ENCODE peak calls at places on chromosomes 12 and 14, in six cellular contexts. I, T, N, J, X and H are unnamed samples.

GRCh38 chr14:23182372-23183014 is 967 bp downstream of the SLC7A8 start:
- DNase-seq in N (peak), T (peak), J (no peak), X (no peak), I (no peak), H (no peak)

GRCh38 chr14:21299562-21300130 is 19.8 kb downstream of the RPGRIP1 start:
- DNase-seq in I (no peak), N (no peak), X (no peak), J (no peak), T (no peak), H (no peak)

GRCh38 chr12:82746668-82747067 is 60.0 kb downstream of the TMTC2 start:
- DNase-seq in J (no peak), T (no peak), X (no peak), I (no peak), N (no peak), H (no peak)

GRCh38 chr12:3747543-3747942 is 5.4 kb downstream of the CRACR2A start:
- DNase-seq in X (no peak), T (no peak), N (no peak), I (no peak), J (no peak), H (no peak)

GRCh38 chr14:96001866-96002510 is 37.2 kb upstream of the C14orf132 start:
- DNase-seq in N (no peak), I (no peak), J (no peak), X (peak), T (no peak), H (no peak)

GRCh38 chr12:105775351-105775750 is 363.4 kb downstream of the NUAK1 start:
- DNase-seq in X (no peak), I (no peak), N (no peak), J (no peak), T (no peak), H (no peak)

GRCh38 chr12:104190151-104190550 is 25.4 kb upstream of the TXNRD1 start:
- DNase-seq in T (no peak), N (no peak), J (no peak), I (no peak), X (peak), H (no peak)

GRCh38 chr12:26233620-26234019 is 38.2 kb downstream of the SSPN start:
- DNase-seq in J (no peak), N (no peak), T (no peak), X (peak), I (no peak), H (no peak)

GRCh38 chr14:81192594-81192993 is 28.2 kb downstream of the GTF2A1 start:
- DNase-seq in T (peak), X (no peak), N (no peak), J (no peak), I (no peak), H (no peak)

GRCh38 chr14:45891417-45892080 is 638.5 kb upstream of the MIS18BP1 start:
- DNase-seq in J (no peak), X (no peak), N (no peak), T (no peak), I (no peak), H (no peak)

GRCh38 chr14:96914729-96915128 is 117.5 kb downstream of the VRK1 start:
- DNase-seq in X (no peak), J (no peak), T (no peak), N (no peak), I (no peak), H (no peak)

GRCh38 chr14:89543420-89543790 is 126.4 kb upstream of the FOXN3 start:
- DNase-seq in N (no peak), J (no peak), I (no peak), T (no peak), X (peak), H (no peak)

GRCh38 chr12:32217354-32218310 is 111.0 kb downstream of the BICD1 start:
- DNase-seq in X (peak), N (peak), T (no peak), I (peak), J (no peak), H (no peak)

GRCh38 chr14:55129086-55129427 is at the start of gene LGALS3:
- DNase-seq in T (peak), J (peak), I (peak), N (peak), X (peak), H (peak)

GRCh38 chr12:3071107-3071506 is 6.1 kb upstream of the TSPAN9 start:
- DNase-seq in X (no peak), I (peak), J (no peak), N (no peak), T (no peak), H (no peak)

GRCh38 chr12:9064815-9065606 is 50.7 kb downstream of the A2M start:
- DNase-seq in X (peak), J (peak), T (peak), N (peak), I (peak), H (no peak)

GRCh38 chr14:36454599-36455240 is 65.3 kb downstream of the NKX2-1 start:
- DNase-seq in T (no peak), X (no peak), J (no peak), N (no peak), I (no peak), H (no peak)

GRCh38 chr12:52352951-52353350 is 14.3 kb downstream of the KRT85 start:
- DNase-seq in T (no peak), X (no peak), J (no peak), I (peak), N (no peak), H (no peak)

GRCh38 chr12:57055834-57056233 is 5.9 kb upstream of the MYO1A start:
- DNase-seq in I (no peak), X (no peak), J (no peak), N (no peak), T (no peak), H (no peak)

GRCh38 chr14:92958373-92959188 is 35.6 kb downstream of the CHGA start:
- DNase-seq in X (no peak), I (peak), N (no peak), J (no peak), T (no peak), H (no peak)

GRCh38 chr12:23493690-23494101 is 455.8 kb downstream of the SOX5 start:
- DNase-seq in N (no peak), J (no peak), I (peak), X (no peak), T (no peak), H (no peak)

GRCh38 chr12:115609356-115609755 is 668.1 kb downstream of the MED13L start:
- DNase-seq in X (peak), N (no peak), T (no peak), J (no peak), I (no peak), H (no peak)

GRCh38 chr12:128857173-128857770 is 4.0 kb downstream of the GLT1D1 start:
- DNase-seq in N (no peak), J (no peak), X (no peak), T (no peak), I (no peak), H (no peak)

GRCh38 chr12:2108166-2108565 is 55.4 kb downstream of the CACNA1C start:
- DNase-seq in N (no peak), J (no peak), I (no peak), X (no peak), T (no peak), H (no peak)

GRCh38 chr14:66311935-66312334 is 174.2 kb upstream of the CCDC196 start:
- DNase-seq in X (no peak), N (no peak), T (no peak), I (no peak), J (no peak), H (no peak)

GRCh38 chr14:34098045-34098984 is 147.4 kb upstream of the EGLN3 start:
- DNase-seq in X (peak), T (no peak), J (peak), N (peak), I (no peak), H (peak)

GRCh38 chr14:23562822-23563472 is 4.6 kb downstream of the AP1G2 start:
- DNase-seq in T (no peak), J (no peak), I (peak), X (peak), N (no peak), H (peak)

GRCh38 chr12:30796508-30796780 is 41.7 kb upstream of the CAPRIN2 start:
- DNase-seq in I (peak), X (peak), N (peak), J (no peak), T (no peak), H (no peak)

GRCh38 chr12:133217219-133217618 is 18.5 kb downstream of the ANHX start:
- DNase-seq in X (no peak), I (no peak), N (no peak), T (no peak), J (no peak), H (no peak)

GRCh38 chr12:27243804-27244679 is at the start of gene STK38L:
- DNase-seq in T (peak), X (peak), J (peak), N (peak), I (peak), H (peak)
- TF ChIP-seq CTCF in T (peak), X (peak), J (peak), N (no peak), I (peak), H (no peak)

DNA sequence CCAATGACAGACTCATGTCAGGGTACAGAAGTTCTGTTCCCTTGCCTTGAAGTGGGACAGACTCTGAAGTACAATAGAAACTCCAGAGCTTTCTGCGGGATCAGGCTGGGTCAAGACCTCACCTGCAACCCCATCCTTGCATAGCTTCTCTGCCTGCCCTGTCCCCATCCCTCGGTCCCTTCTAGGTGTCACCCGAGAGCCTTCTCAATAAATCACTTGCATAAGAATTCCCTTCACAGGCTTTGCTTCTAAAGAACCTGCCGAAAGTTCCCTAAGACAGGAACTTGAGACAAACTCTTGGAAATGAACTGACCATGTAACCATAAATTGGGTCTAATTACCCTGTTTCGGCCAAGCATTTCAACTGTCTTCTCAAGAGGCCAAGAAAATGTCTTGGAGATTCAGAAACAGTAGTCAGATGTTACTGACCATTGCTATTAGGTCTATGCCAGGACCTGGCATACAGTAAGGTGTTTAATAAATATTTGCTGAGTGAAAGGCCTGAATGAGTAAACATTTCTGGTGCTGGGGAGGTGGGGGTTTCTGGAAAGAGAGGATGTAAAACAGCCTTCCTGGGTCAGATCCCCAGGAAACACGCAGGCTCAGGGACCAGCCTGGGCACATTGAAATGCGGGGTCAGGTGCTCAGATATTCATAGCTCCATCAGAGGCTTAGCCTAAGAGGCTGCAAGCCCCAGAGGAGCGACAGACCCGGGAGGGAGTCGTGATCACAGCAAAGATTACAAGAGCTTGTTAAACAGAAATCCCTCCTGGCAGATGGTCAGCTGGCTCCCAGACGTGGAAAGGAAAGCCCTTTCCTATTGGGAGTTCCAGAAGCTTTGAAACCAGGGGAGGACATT is 226.2 kb upstream of the LHX5 start:
- DNase-seq in I (no peak), T (no peak), J (no peak), X (no peak), N (no peak), H (no peak)
- TF ChIP-seq CTCF in I (no peak), T (no peak), J (no peak), X (no peak), N (no peak), H (no peak)

DNA sequence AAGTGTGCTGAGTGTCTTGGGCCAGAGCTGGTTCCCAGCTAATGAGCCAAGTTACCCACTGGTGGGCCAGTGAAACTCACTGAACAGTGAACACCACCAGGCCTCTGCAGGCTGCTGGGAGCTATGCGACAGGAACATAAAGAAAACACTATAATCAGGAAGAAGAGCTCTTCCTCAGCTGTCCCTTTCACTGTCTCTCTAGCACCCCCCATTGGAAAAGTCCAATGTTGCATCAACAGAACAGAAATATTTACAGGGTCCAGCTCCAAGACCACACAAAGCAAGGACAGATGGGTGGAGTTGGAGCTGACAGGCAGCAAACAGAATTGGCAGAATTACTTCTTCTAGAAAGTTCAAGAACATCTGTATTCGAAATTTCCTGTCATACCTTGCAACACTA is 903.6 kb upstream of the TMEM132C start:
- DNase-seq in J (no peak), T (peak), X (peak), I (no peak), N (no peak), H (no peak)
- TF ChIP-seq CTCF in J (no peak), T (peak), X (peak), I (peak), N (no peak), H (no peak)

DNA sequence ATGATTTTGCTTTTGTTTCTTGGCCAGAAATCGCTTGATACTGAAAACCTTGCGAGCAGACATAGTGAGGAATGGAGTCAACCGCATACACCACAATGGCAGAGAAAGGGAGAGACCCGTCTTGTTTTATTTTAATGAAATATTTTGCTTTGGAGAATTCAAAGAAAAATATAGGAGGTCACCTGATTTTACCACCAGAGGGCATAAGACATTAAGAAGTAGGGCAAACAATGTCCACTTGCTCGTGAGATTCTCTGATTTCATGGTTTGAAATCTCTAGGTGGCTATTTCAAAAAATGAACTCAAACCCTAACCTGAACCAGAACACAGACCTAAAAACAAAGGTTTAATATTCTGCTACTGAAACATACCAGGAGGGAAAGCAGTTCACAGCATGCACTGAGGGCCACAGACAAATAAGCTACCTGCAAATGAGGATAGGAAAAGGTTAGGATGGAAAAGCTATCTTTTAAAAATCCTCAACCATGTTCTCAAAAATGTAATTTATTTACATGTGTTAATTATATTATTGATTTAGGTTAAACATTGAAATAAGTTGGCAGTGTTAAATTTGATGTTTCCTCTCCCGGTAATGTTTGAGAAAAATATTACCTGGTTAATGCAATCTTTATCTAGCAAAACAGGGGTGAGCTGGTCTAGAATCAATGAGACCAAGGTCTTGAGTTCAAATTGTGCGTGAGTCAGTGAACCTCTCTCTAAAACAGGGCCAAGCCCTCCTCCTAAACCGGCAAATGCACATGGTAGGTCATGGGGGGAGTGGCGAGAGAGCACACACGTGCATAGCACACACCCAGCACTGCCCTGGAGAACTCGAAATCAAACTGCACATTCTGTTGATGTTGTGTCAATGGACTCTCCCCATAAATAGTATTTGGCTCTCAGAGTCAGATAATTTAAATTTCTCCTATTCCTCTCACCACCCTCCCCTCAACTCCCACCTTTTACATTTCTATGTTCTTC is 12.5 kb downstream of the IFNG-AS1 start:
- DNase-seq in X (peak), T (no peak), I (no peak), N (no peak), J (no peak), H (no peak)
- TF ChIP-seq CTCF in X (peak), T (peak), I (peak), N (no peak), J (no peak), H (peak)